ENCODE peak calls at places on chromosomes 3 and 15, in eight cellular contexts. R is GM23338, A is PC-3, W is hepatocyte, S is OCI-LY7, E is MM.1S, Z is HCT116, X is SK-N-SH. D is an unnamed sample.

GRCh38 chr3:184338538-184338945 is 1.1 kb downstream of the FAM131A start:
- DNase-seq in R (peak; percentile 93), A (no peak), W (peak; percentile 85), S (no peak), E (no peak), Z (no peak), X (peak; percentile 97), D (no peak)

GRCh38 chr3:43752908-43753307 is 62.2 kb downstream of the ABHD5 start:
- DNase-seq in R (no peak), A (no peak), W (no peak), S (no peak), E (no peak), Z (no peak), X (no peak), D (no peak)

GRCh38 chr3:84965141-84965540 is 6.4 kb downstream of the CADM2 start:
- DNase-seq in R (peak; percentile 93), A (peak; percentile 47), W (no peak), S (no peak), E (peak; percentile 31), Z (no peak), X (peak; percentile 63), D (peak; percentile 12)

GRCh38 chr3:64131755-64132154 is 93.5 kb downstream of the PRICKLE2 start:
- DNase-seq in R (no peak), A (no peak), W (peak; percentile 13), S (no peak), E (no peak), Z (no peak), X (no peak), D (no peak)

GRCh38 chr15:42012241-42012640 is 8.6 kb downstream of the PLA2G4E start:
- DNase-seq in R (no peak), A (no peak), W (peak; percentile 77), S (no peak), E (no peak), Z (no peak), X (no peak), D (peak; percentile 68)

GRCh38 chr3:169769287-169770181 is at the start of gene ACTRT3:
- DNase-seq in R (peak; percentile 85), A (peak; percentile 57), W (peak; percentile 85), S (peak; percentile 83), E (peak; percentile 75), Z (peak; percentile 35), X (peak; percentile 84), D (peak; percentile 68)

GRCh38 chr3:48979451-48979850 is 10.6 kb upstream of the P4HTM start:
- DNase-seq in R (no peak), A (no peak), W (no peak), S (no peak), E (no peak), Z (no peak), X (no peak), D (no peak)

GRCh38 chr3:31777092-31777491 is 204.0 kb downstream of the OSBPL10 start:
- DNase-seq in R (no peak), A (peak; percentile 56), W (no peak), S (no peak), E (no peak), Z (no peak), X (no peak), D (no peak)

GRCh38 chr3:159266779-159267178 is 464.9 kb downstream of the MFSD1 start:
- DNase-seq in R (peak; percentile 90), A (peak; percentile 82), W (peak; percentile 58), S (peak; percentile 20), E (peak; percentile 46), Z (peak; percentile 26), X (peak; percentile 24), D (no peak)

GRCh38 chr3:71067977-71068376 is 515.6 kb downstream of the FOXP1 start:
- DNase-seq in R (no peak), A (no peak), W (no peak), S (peak; percentile 64), E (peak; percentile 49), Z (no peak), X (no peak), D (no peak)

GRCh38 chr3:9902372-9903237 is at the start of gene IL17RE:
- DNase-seq in R (peak; percentile 55), A (no peak), W (no peak), S (no peak), E (no peak), Z (no peak), X (no peak), D (no peak)

GRCh38 chr15:52118969-52119749 is 6.6 kb upstream of the BCL2L10 start:
- DNase-seq in R (peak; percentile 54), A (no peak), W (no peak), S (no peak), E (no peak), Z (no peak), X (no peak), D (no peak)

GRCh38 chr15:66675456-66675855 is 26.6 kb upstream of the SMAD6 start:
- DNase-seq in R (no peak), A (no peak), W (no peak), S (no peak), E (no peak), Z (no peak), X (no peak), D (no peak)

GRCh38 chr3:108588616-108589015 is 622 bp downstream of the CIP2A start:
- DNase-seq in R (no peak), A (no peak), W (no peak), S (peak; percentile 18), E (peak; percentile 13), Z (no peak), X (no peak), D (no peak)

GRCh38 chr15:67149068-67149841 is 83.9 kb downstream of the SMAD3 start:
- DNase-seq in R (peak; percentile 49), A (peak; percentile 23), W (no peak), S (no peak), E (no peak), Z (no peak), X (no peak), D (peak; percentile 47)

GRCh38 chr3:12966847-12967750 is 106.1 kb downstream of the IQSEC1 start:
- DNase-seq in R (peak; percentile 56), A (no peak), W (peak; percentile 34), S (no peak), E (no peak), Z (no peak), X (no peak), D (no peak)

GRCh38 chr3:70833510-70833835 is 521.0 kb upstream of the MDFIC2 start:
- DNase-seq in R (no peak), A (no peak), W (no peak), S (no peak), E (peak; percentile 15), Z (no peak), X (no peak), D (no peak)

GRCh38 chr3:194871864-194872668 is 186.4 kb downstream of the FAM43A start:
- DNase-seq in R (no peak), A (peak; percentile 65), W (no peak), S (no peak), E (no peak), Z (peak; percentile 10), X (peak; percentile 47), D (no peak)

GRCh38 chr3:170425491-170426239 is 7.0 kb downstream of the CLDN11 start:
- DNase-seq in R (peak; percentile 21), A (no peak), W (peak; percentile 20), S (no peak), E (no peak), Z (no peak), X (peak; percentile 44), D (no peak)

GRCh38 chr3:57952651-57953050 is 55.6 kb upstream of the FLNB start:
- DNase-seq in R (no peak), A (no peak), W (no peak), S (no peak), E (no peak), Z (no peak), X (no peak), D (no peak)

GRCh38 chr3:30904986-30905385 is 10.5 kb upstream of the GADL1 start:
- DNase-seq in R (no peak), A (no peak), W (no peak), S (no peak), E (no peak), Z (no peak), X (no peak), D (no peak)

GRCh38 chr3:128278761-128279593 is 125.7 kb downstream of the EEFSEC start:
- DNase-seq in R (peak; percentile 54), A (no peak), W (peak; percentile 80), S (no peak), E (no peak), Z (no peak), X (peak; percentile 88), D (no peak)
- TF ChIP-seq CTCF in R (no peak), A (no peak), W (no peak), S (no peak), E (no peak), Z (no peak), X (no peak), D (no peak)

GRCh38 chr3:62587169-62587568 is 213.8 kb upstream of the FEZF2 start:
- DNase-seq in R (no peak), A (peak; percentile 25), W (no peak), S (no peak), E (no peak), Z (no peak), X (no peak), D (no peak)

GRCh38 chr3:62587579-62588031 is 214.3 kb upstream of the FEZF2 start:
- DNase-seq in R (no peak), A (peak; percentile 69), W (peak; percentile 26), S (no peak), E (no peak), Z (no peak), X (peak; percentile 52), D (no peak)

GRCh38 chr3:62586356-62586755 is 213.0 kb upstream of the FEZF2 start:
- DNase-seq in R (no peak), A (no peak), W (no peak), S (no peak), E (no peak), Z (no peak), X (no peak), D (no peak)

GRCh38 chr3:62584636-62585035 is 211.3 kb upstream of the FEZF2 start:
- DNase-seq in R (no peak), A (no peak), W (no peak), S (no peak), E (no peak), Z (no peak), X (no peak), D (no peak)

DNA sequence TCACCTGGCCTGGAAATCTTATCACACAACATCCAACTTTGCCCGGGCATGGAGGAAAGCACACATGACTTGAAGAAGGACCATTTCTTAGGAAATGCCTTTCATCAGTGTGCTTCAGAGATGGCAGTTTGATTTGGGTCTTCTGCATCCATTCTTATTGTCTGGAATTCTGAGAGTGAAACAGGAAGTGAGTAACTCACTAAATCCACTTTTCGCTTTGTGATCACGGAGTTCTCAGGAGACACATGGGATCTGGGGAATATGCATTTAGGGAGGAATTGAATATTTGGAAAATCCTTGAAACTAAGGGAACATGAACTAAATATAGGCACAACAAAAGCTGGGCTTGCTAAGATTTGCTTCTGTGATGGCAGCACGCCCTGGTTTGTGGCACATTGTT is 212.5 kb upstream of the FEZF2 start:
- DNase-seq in R (no peak), A (no peak), W (no peak), S (no peak), E (no peak), Z (no peak), X (no peak), D (no peak)
- H3K9me2 ChIP-seq in R (no peaks in the 10 kb centered on the region), A (no peaks in the 10 kb centered on the region), W (no peaks in the 10 kb centered on the region), S (no peaks in the 10 kb centered on the region), E (no peaks in the 10 kb centered on the region), Z (no peaks in the 10 kb centered on the region), X (no peaks in the 10 kb centered on the region), D (no peaks in the 10 kb centered on the region)

GRCh38 chr3:10994311-10994710 is 1.8 kb downstream of the SLC6A1 start:
- DNase-seq in R (no peak), A (no peak), W (no peak), S (no peak), E (no peak), Z (no peak), X (no peak), D (no peak)
- H3K27ac ChIP-seq in R (no peak overlapping the region), A (no peak overlapping the region), W (no peak overlapping the region), S (no peak overlapping the region), E (no peak overlapping the region), Z (no peak overlapping the region), X (no peak overlapping the region), D (no peak overlapping the region)

GRCh38 chr3:5095879-5096278 is 26.2 kb upstream of the ARL8B start:
- DNase-seq in R (peak; percentile 78), A (no peak), W (peak; percentile 65), S (no peak), E (no peak), Z (no peak), X (peak; percentile 90), D (no peak)
- TF ChIP-seq CTCF in R (peak; percentile 34), A (no peak), W (peak; percentile 26), S (no peak), E (no peak), Z (no peak), X (no peak), D (no peak)

D was measured in PC-9.